ENCODE peak calls at places on chromosomes 5 and 9, in five cellular contexts. H is heart right ventricle; C is right lobe of liver; G is naive thymus-derived CD4-positive, alpha-beta T cell; M is mammary epithelial cell. J is an unnamed sample.

GRCh38 chr9:137439158-137439714 is 1.9 kb downstream of the ENTPD8 start:
- DNase-seq in H (no peak), C (no peak), G (no peak), M (no peak), J (no peak)

GRCh38 chr5:174327317-174327864 is 281.9 kb downstream of the NSG2 start:
- DNase-seq in H (peak; percentile 42), C (no peak), G (no peak), M (peak; percentile 56), J (peak; percentile 13)

GRCh38 chr5:141665995-141666940 is 15.1 kb upstream of the FCHSD1 start:
- DNase-seq in H (no peak), C (no peak), G (no peak), M (no peak), J (no peak)

GRCh38 chr5:176994460-176995121 is 12.0 kb downstream of the UIMC1 start:
- DNase-seq in H (peak; percentile 25), C (no peak), G (no peak), M (peak; percentile 17), J (no peak)

GRCh38 chr9:95024097-95024671 is 293.3 kb downstream of the FANCC start:
- DNase-seq in H (no peak), C (peak; percentile 87), G (no peak), M (no peak), J (no peak)

GRCh38 chr5:35464757-35465156 is 152.9 kb upstream of the SPEF2 start:
- DNase-seq in H (no peak), C (no peak), G (no peak), M (no peak), J (no peak)

GRCh38 chr5:172920447-172920849 is 38.8 kb upstream of the RPL26L1 start:
- DNase-seq in H (no peak), C (no peak), G (no peak), M (peak; percentile 49), J (no peak)

GRCh38 chr9:127762111-127762676 is 16.3 kb downstream of the SH2D3C start:
- DNase-seq in H (peak; percentile 91), C (peak; percentile 61), G (no peak), M (no peak), J (peak; percentile 30)

GRCh38 chr5:122649080-122649479 is 125.8 kb upstream of the SNX2 start:
- DNase-seq in H (no peak), C (no peak), G (no peak), M (no peak), J (no peak)

GRCh38 chr9:88092699-88093359 is 45.4 kb downstream of the SPATA31C2 start:
- DNase-seq in H (peak; percentile 12), C (peak; percentile 50), G (no peak), M (no peak), J (no peak)

GRCh38 chr9:35500130-35500748 is 10.3 kb downstream of the RUSC2 start:
- DNase-seq in H (no peak), C (no peak), G (no peak), M (no peak), J (no peak)

GRCh38 chr9:35495984-35496383 is 6.1 kb downstream of the RUSC2 start:
- DNase-seq in H (no peak), C (no peak), G (no peak), M (no peak), J (no peak)

GRCh38 chr9:35499029-35499700 is 9.3 kb downstream of the RUSC2 start:
- DNase-seq in H (no peak), C (no peak), G (no peak), M (no peak), J (no peak)

GRCh38 chr9:35501941-35502340 is 12.0 kb downstream of the RUSC2 start:
- DNase-seq in H (no peak), C (no peak), G (no peak), M (no peak), J (no peak)

DNA sequence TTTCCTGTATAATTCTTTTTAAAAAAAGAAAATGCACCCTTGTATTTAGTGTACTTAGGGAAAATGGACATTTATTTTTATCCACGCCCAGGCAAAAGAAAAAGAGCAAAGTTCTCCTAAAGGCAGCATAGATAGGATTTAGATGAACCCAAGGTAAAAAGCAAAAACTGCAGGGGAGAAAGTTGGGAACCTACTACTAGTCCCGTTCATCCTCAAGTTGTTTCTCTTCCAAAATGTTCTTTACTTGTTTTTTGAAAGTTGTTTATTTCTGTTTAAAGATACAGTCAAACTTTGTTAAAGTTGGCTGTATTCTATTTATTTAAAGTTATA is 9.8 kb downstream of the RUSC2 start:
- DNase-seq in H (no peak), C (no peak), G (no peak), M (no peak), J (no peak)
- H3K27ac ChIP-seq in H (peak overlapping the region; percentile 54), C (peak overlapping the region; percentile 2), G (no peak overlapping the region), M (no peak overlapping the region), J (peak overlapping the region; percentile 7)

GRCh38 chr9:91817106-91817492 is 132.9 kb downstream of the ROR2 start:
- DNase-seq in H (no peak), C (no peak), G (no peak), M (no peak), J (no peak)

GRCh38 chr9:91818226-91818587 is 131.8 kb downstream of the ROR2 start:
- DNase-seq in H (no peak), C (no peak), G (no peak), M (no peak), J (no peak)

GRCh38 chr9:91820126-91820750 is 129.8 kb downstream of the ROR2 start:
- DNase-seq in H (no peak), C (no peak), G (no peak), M (no peak), J (no peak)

GRCh38 chr9:91817493-91818225 is 132.4 kb downstream of the ROR2 start:
- DNase-seq in H (no peak), C (no peak), G (no peak), M (no peak), J (peak; percentile 63)

GRCh38 chr9:91818647-91819403 is 131.2 kb downstream of the ROR2 start:
- DNase-seq in H (no peak), C (no peak), G (no peak), M (no peak), J (no peak)
- H3K4me3 ChIP-seq in H (no peak overlapping the region), C (no peak overlapping the region), G (no peak overlapping the region), M (no peak overlapping the region), J (no peak overlapping the region)

GRCh38 chr5:19322716-19323485 is 665.1 kb downstream of the CDH18 start:
- DNase-seq in H (no peak), C (no peak), G (no peak), M (peak; percentile 91), J (no peak)
- H3K27ac ChIP-seq in H (no peak overlapping the region), C (no peak overlapping the region), G (no peak overlapping the region), M (peak overlapping the region; percentile 41), J (no peak overlapping the region)

GRCh38 chr9:70409800-70410199 is 4.7 kb downstream of the KLF9 start:
- DNase-seq in H (no peak), C (no peak), G (no peak), M (no peak), J (no peak)
- H3K4me3 ChIP-seq in H (peak overlapping the region; percentile 88), C (peak overlapping the region; percentile 57), G (no peak overlapping the region), M (no peak overlapping the region), J (no peak overlapping the region)